ENCODE peak calls at places on chromosomes 5 and 9, in eight cellular contexts. One of them, this sample, is unnamed.

GRCh38 chr5:43486353-43486752 is 2.7 kb upstream of the TMEM267 start:
- DNase-seq in COR-L47: no peak
- DNase-seq in astrocyte of the hippocampus: no peak
- DNase-seq in HL-60: no peak
- DNase-seq in CMK: no peak
- DNase-seq in pancreas: no peak
- DNase-seq in CD8-positive, alpha-beta memory T cell: no peak
- DNase-seq in NCI-H1436 treated with DMSO at 0.1 percent for 48 hours: no peak
- DNase-seq in this sample: no peak

GRCh38 chr5:111453290-111453689 is 59.0 kb downstream of the STARD4 start:
- DNase-seq in COR-L47: no peak
- DNase-seq in astrocyte of the hippocampus: peak; percentile 40
- DNase-seq in HL-60: no peak
- DNase-seq in CMK: no peak
- DNase-seq in pancreas: no peak
- DNase-seq in CD8-positive, alpha-beta memory T cell: no peak
- DNase-seq in NCI-H1436 treated with DMSO at 0.1 percent for 48 hours: no peak
- DNase-seq in this sample: peak; percentile 51

GRCh38 chr9:120579139-120579749 is 723 bp downstream of the CDK5RAP2 start:
- DNase-seq in COR-L47: no peak
- DNase-seq in astrocyte of the hippocampus: peak; percentile 29
- DNase-seq in HL-60: no peak
- DNase-seq in CMK: no peak
- DNase-seq in pancreas: no peak
- DNase-seq in CD8-positive, alpha-beta memory T cell: no peak
- DNase-seq in NCI-H1436 treated with DMSO at 0.1 percent for 48 hours: no peak
- DNase-seq in this sample: peak; percentile 51

GRCh38 chr5:147310059-147310704 is 75.4 kb downstream of the STK32A start:
- DNase-seq in COR-L47: peak; percentile 78
- DNase-seq in astrocyte of the hippocampus: peak; percentile 93
- DNase-seq in HL-60: peak; percentile 8
- DNase-seq in CMK: no peak
- DNase-seq in pancreas: peak; percentile 34
- DNase-seq in CD8-positive, alpha-beta memory T cell: no peak
- DNase-seq in NCI-H1436 treated with DMSO at 0.1 percent for 48 hours: peak; percentile 27
- DNase-seq in this sample: peak; percentile 94

GRCh38 chr9:88746029-88746743 is 211.2 kb downstream of the NXNL2 start:
- DNase-seq in COR-L47: no peak
- DNase-seq in astrocyte of the hippocampus: peak; percentile 86
- DNase-seq in HL-60: no peak
- DNase-seq in CMK: no peak
- DNase-seq in pancreas: no peak
- DNase-seq in CD8-positive, alpha-beta memory T cell: no peak
- DNase-seq in NCI-H1436 treated with DMSO at 0.1 percent for 48 hours: no peak
- DNase-seq in this sample: peak; percentile 91

GRCh38 chr9:17462869-17463464 is 115.9 kb upstream of the SH3GL2 start:
- DNase-seq in COR-L47: peak; percentile 63
- DNase-seq in astrocyte of the hippocampus: peak; percentile 78
- DNase-seq in HL-60: peak; percentile 4
- DNase-seq in CMK: no peak
- DNase-seq in pancreas: no peak
- DNase-seq in CD8-positive, alpha-beta memory T cell: peak; percentile 10
- DNase-seq in NCI-H1436 treated with DMSO at 0.1 percent for 48 hours: peak; percentile 5
- DNase-seq in this sample: peak; percentile 62

GRCh38 chr9:126347911-126348760 is 21.5 kb downstream of the MVB12B start:
- DNase-seq in COR-L47: no peak
- DNase-seq in astrocyte of the hippocampus: peak; percentile 66
- DNase-seq in HL-60: no peak
- DNase-seq in CMK: no peak
- DNase-seq in pancreas: no peak
- DNase-seq in CD8-positive, alpha-beta memory T cell: no peak
- DNase-seq in NCI-H1436 treated with DMSO at 0.1 percent for 48 hours: no peak
- DNase-seq in this sample: no peak

GRCh38 chr9:128153117-128153946 is 4.1 kb downstream of the LCN2 start:
- DNase-seq in COR-L47: no peak
- DNase-seq in astrocyte of the hippocampus: no peak
- DNase-seq in HL-60: no peak
- DNase-seq in CMK: no peak
- DNase-seq in pancreas: no peak
- DNase-seq in CD8-positive, alpha-beta memory T cell: no peak
- DNase-seq in NCI-H1436 treated with DMSO at 0.1 percent for 48 hours: no peak
- DNase-seq in this sample: no peak

GRCh38 chr5:160259341-160259740 is 30.0 kb downstream of the FABP6 start:
- DNase-seq in COR-L47: no peak
- DNase-seq in astrocyte of the hippocampus: no peak
- DNase-seq in HL-60: no peak
- DNase-seq in CMK: no peak
- DNase-seq in pancreas: no peak
- DNase-seq in CD8-positive, alpha-beta memory T cell: no peak
- DNase-seq in NCI-H1436 treated with DMSO at 0.1 percent for 48 hours: no peak
- DNase-seq in this sample: no peak

GRCh38 chr5:51806677-51807076 is 423.4 kb downstream of the ISL1 start:
- DNase-seq in COR-L47: no peak
- DNase-seq in astrocyte of the hippocampus: no peak
- DNase-seq in HL-60: no peak
- DNase-seq in CMK: no peak
- DNase-seq in pancreas: no peak
- DNase-seq in CD8-positive, alpha-beta memory T cell: no peak
- DNase-seq in NCI-H1436 treated with DMSO at 0.1 percent for 48 hours: no peak
- DNase-seq in this sample: no peak

GRCh38 chr9:73093740-73094379 is 57.8 kb upstream of the ANXA1 start:
- DNase-seq in COR-L47: no peak
- DNase-seq in astrocyte of the hippocampus: no peak
- DNase-seq in HL-60: no peak
- DNase-seq in CMK: no peak
- DNase-seq in pancreas: no peak
- DNase-seq in CD8-positive, alpha-beta memory T cell: no peak
- DNase-seq in NCI-H1436 treated with DMSO at 0.1 percent for 48 hours: no peak
- DNase-seq in this sample: peak; percentile 44

GRCh38 chr5:126497506-126497905 is 74.3 kb downstream of the GRAMD2B start:
- DNase-seq in COR-L47: no peak
- DNase-seq in astrocyte of the hippocampus: no peak
- DNase-seq in HL-60: no peak
- DNase-seq in CMK: no peak
- DNase-seq in pancreas: no peak
- DNase-seq in CD8-positive, alpha-beta memory T cell: no peak
- DNase-seq in NCI-H1436 treated with DMSO at 0.1 percent for 48 hours: no peak
- DNase-seq in this sample: no peak

GRCh38 chr9:113522419-113522818 is 58.9 kb downstream of the RGS3 start:
- DNase-seq in COR-L47: no peak
- DNase-seq in astrocyte of the hippocampus: no peak
- DNase-seq in HL-60: no peak
- DNase-seq in CMK: no peak
- DNase-seq in pancreas: no peak
- DNase-seq in CD8-positive, alpha-beta memory T cell: no peak
- DNase-seq in NCI-H1436 treated with DMSO at 0.1 percent for 48 hours: no peak
- DNase-seq in this sample: no peak

GRCh38 chr9:87567566-87567965 is 69.9 kb downstream of the DAPK1 start:
- DNase-seq in COR-L47: no peak
- DNase-seq in astrocyte of the hippocampus: peak; percentile 85
- DNase-seq in HL-60: no peak
- DNase-seq in CMK: no peak
- DNase-seq in pancreas: no peak
- DNase-seq in CD8-positive, alpha-beta memory T cell: no peak
- DNase-seq in NCI-H1436 treated with DMSO at 0.1 percent for 48 hours: no peak
- DNase-seq in this sample: peak; percentile 96

GRCh38 chr5:4275232-4275631 is 679.6 kb downstream of the IRX1 start:
- DNase-seq in COR-L47: no peak
- DNase-seq in astrocyte of the hippocampus: no peak
- DNase-seq in HL-60: no peak
- DNase-seq in CMK: no peak
- DNase-seq in pancreas: no peak
- DNase-seq in CD8-positive, alpha-beta memory T cell: no peak
- DNase-seq in NCI-H1436 treated with DMSO at 0.1 percent for 48 hours: no peak
- DNase-seq in this sample: no peak

GRCh38 chr9:70399141-70399540 is 15.3 kb downstream of the KLF9 start:
- DNase-seq in COR-L47: no peak
- DNase-seq in astrocyte of the hippocampus: no peak
- DNase-seq in HL-60: no peak
- DNase-seq in CMK: no peak
- DNase-seq in pancreas: no peak
- DNase-seq in CD8-positive, alpha-beta memory T cell: no peak
- DNase-seq in NCI-H1436 treated with DMSO at 0.1 percent for 48 hours: no peak
- DNase-seq in this sample: no peak

GRCh38 chr9:86043999-86044398 is 55.4 kb downstream of the GOLM1 start:
- DNase-seq in COR-L47: peak; percentile 22
- DNase-seq in astrocyte of the hippocampus: no peak
- DNase-seq in HL-60: no peak
- DNase-seq in CMK: no peak
- DNase-seq in pancreas: no peak
- DNase-seq in CD8-positive, alpha-beta memory T cell: no peak
- DNase-seq in NCI-H1436 treated with DMSO at 0.1 percent for 48 hours: no peak
- DNase-seq in this sample: peak; percentile 9

GRCh38 chr5:141874262-141874964 is 3.8 kb downstream of the PCDH1 start:
- DNase-seq in COR-L47: no peak
- DNase-seq in astrocyte of the hippocampus: no peak
- DNase-seq in HL-60: no peak
- DNase-seq in CMK: no peak
- DNase-seq in pancreas: no peak
- DNase-seq in CD8-positive, alpha-beta memory T cell: no peak
- DNase-seq in NCI-H1436 treated with DMSO at 0.1 percent for 48 hours: no peak
- DNase-seq in this sample: no peak